ENCODE peak calls at places on chromosome X, in five cellular contexts. Q, U, G, C and I are unnamed samples.

GRCh38 chrX:25010784-25011588 is 4.8 kb downstream of the ARX start:
- DNase-seq in U (peak; percentile 44), C (no peak), Q (no peak), G (no peak), I (no peak)

GRCh38 chrX:111170017-111170416 is 74.0 kb downstream of the PAK3 start:
- DNase-seq in Q (no peak), C (no peak), G (no peak), U (no peak), I (no peak)

GRCh38 chrX:150544222-150544787 is 24.1 kb upstream of the MTM1 start:
- DNase-seq in C (peak; percentile 27), G (no peak), Q (no peak), U (no peak), I (peak; percentile 3)

GRCh38 chrX:153800177-153800722 is 5.8 kb downstream of the SSR4 start:
- DNase-seq in G (no peak), C (no peak), Q (no peak), U (no peak), I (no peak)

GRCh38 chrX:66638591-66639500 is at the start of gene EDA2R:
- DNase-seq in C (peak; percentile 71), G (no peak), U (peak; percentile 24), Q (no peak), I (peak; percentile 81)

GRCh38 chrX:40140706-40141499 is 43.1 kb upstream of the BCOR start:
- DNase-seq in G (peak; percentile 71), U (peak; percentile 72), C (no peak), Q (no peak), I (peak; percentile 19)

GRCh38 chrX:138871739-138872138 is 160.2 kb upstream of the FGF13 start:
- DNase-seq in Q (no peak), U (no peak), C (no peak), G (no peak), I (no peak)

GRCh38 chrX:49838374-49838773 is 9.3 kb downstream of the PAGE4 start:
- DNase-seq in C (peak; percentile 50), G (peak; percentile 34), Q (no peak), U (no peak), I (peak; percentile 10)

GRCh38 chrX:13226214-13226613 is 93.6 kb downstream of the ATXN3L start:
- DNase-seq in U (no peak), C (no peak), Q (no peak), G (no peak), I (no peak)

GRCh38 chrX:13689519-13690211 is 737 bp downstream of the RAB9A start:
- DNase-seq in Q (no peak), C (no peak), U (no peak), G (no peak), I (peak; percentile 21)

GRCh38 chrX:110081740-110082139 is 78.8 kb downstream of the TMEM164 start:
- DNase-seq in G (peak; percentile 39), C (no peak), Q (no peak), U (peak; percentile 23), I (no peak)

GRCh38 chrX:25178555-25178954 is 162.8 kb upstream of the ARX start:
- DNase-seq in G (no peak), Q (no peak), U (no peak), C (no peak), I (no peak)

GRCh38 chrX:72100824-72101351 is 30.8 kb downstream of the RTL5 start:
- DNase-seq in U (no peak), Q (no peak), G (peak; percentile 43), C (peak; percentile 58), I (no peak)

GRCh38 chrX:37846141-37846540 is 1.2 kb downstream of the DYNLT3 start:
- DNase-seq in Q (no peak), C (no peak), G (no peak), U (no peak), I (no peak)

GRCh38 chrX:76253432-76253831 is 80.6 kb downstream of the PBDC1 start:
- DNase-seq in G (peak; percentile 28), C (peak; percentile 52), Q (no peak), U (peak; percentile 18), I (peak; percentile 48)

GRCh38 chrX:95893632-95894031 is 791.0 kb upstream of the DIAPH2 start:
- DNase-seq in G (no peak), U (no peak), Q (no peak), C (no peak), I (no peak)

GRCh38 chrX:110086162-110086915 is 83.4 kb downstream of the TMEM164 start:
- DNase-seq in U (no peak), G (no peak), Q (no peak), C (no peak), I (no peak)

GRCh38 chrX:40806511-40807220 is 71.3 kb upstream of the MED14 start:
- DNase-seq in Q (peak; percentile 51), C (no peak), U (no peak), G (no peak), I (no peak)

GRCh38 chrX:110853610-110854009 is 58.0 kb upstream of the CHRDL1 start:
- DNase-seq in G (no peak), U (no peak), C (peak; percentile 23), Q (no peak), I (no peak)

GRCh38 chrX:99719140-99719539 is 690.9 kb downstream of the PCDH19 start:
- DNase-seq in Q (no peak), C (no peak), G (no peak), U (no peak), I (no peak)